ENCODE peak calls at places on chromosomes 7 and 10, in nine cellular contexts. Z, V, O, P, I, G, U, B and Y are unnamed samples.

GRCh38 chr10:76129213-76129612 is 697.8 kb downstream of the LRMDA start:
- DNase-seq in B (no peak), V (no peak), P (no peak), I (no peak), G (no peak), O (no peak), U (no peak), Z (no peak), Y (no peak)

GRCh38 chr7:93016085-93016471 is 101.7 kb downstream of the SAMD9 start:
- DNase-seq in Z (no peak), P (peak; percentile 37), U (no peak), G (no peak), B (peak; percentile 35), O (no peak), V (no peak), I (no peak), Y (no peak)

GRCh38 chr7:93150200-93150835 is 2.1 kb upstream of the SAMD9L start:
- DNase-seq in Z (no peak), B (peak; percentile 14), I (no peak), P (no peak), V (no peak), O (no peak), U (no peak), G (no peak), Y (no peak)

GRCh38 chr7:45178241-45179225 is 20.9 kb downstream of the RAMP3 start:
- DNase-seq in B (no peak), O (no peak), U (peak; percentile 50), G (no peak), Z (no peak), I (peak; percentile 7), P (no peak), V (no peak), Y (no peak)

GRCh38 chr7:30925117-30925516 is 13.5 kb downstream of the AQP1 start:
- DNase-seq in O (no peak), G (peak; percentile 12), P (no peak), I (no peak), B (peak; percentile 5), V (no peak), Z (peak; percentile 1), U (no peak), Y (no peak)

GRCh38 chr10:33277135-33277536 is 57.3 kb downstream of the NRP1 start:
- DNase-seq in P (no peak), O (no peak), U (peak; percentile 81), Z (no peak), V (no peak), I (peak; percentile 82), G (no peak), B (peak; percentile 53), Y (no peak)

GRCh38 chr7:100167912-100168323 is 499 bp downstream of the GAL3ST4 start:
- DNase-seq in P (peak; percentile 37), V (no peak), Z (no peak), B (no peak), G (no peak), I (no peak), O (no peak), U (no peak), Y (no peak)

GRCh38 chr7:33107136-33108066 is 1.8 kb downstream of the RP9 start:
- DNase-seq in B (peak; percentile 31), G (peak; percentile 21), U (no peak), Z (peak; percentile 53), V (peak; percentile 25), O (peak; percentile 38), I (no peak), P (peak; percentile 44), Y (no peak)

GRCh38 chr10:113709221-113709838 is 29.6 kb downstream of the CASP7 start:
- DNase-seq in B (peak; percentile 73), V (no peak), O (no peak), G (no peak), P (no peak), Z (no peak), I (no peak), U (no peak), Y (peak; percentile 18)